ENCODE peak calls at places on chromosomes 5 and 9, in six cellular contexts. O is epithelial cell of esophagus, R is foreskin fibroblast, F is mucosa of descending colon, C is lung, D is thyroid gland. Z is an unnamed sample.

GRCh38 chr9:124890179-124890578 is 28.2 kb downstream of the ARPC5L start:
- DNase-seq in F (no peak), O (no peak), D (no peak), R (no peak), C (no peak), Z (no peak)

GRCh38 chr9:97528529-97529230 is 27.2 kb downstream of the TMOD1 start:
- DNase-seq in R (no peak), C (no peak), F (no peak), O (peak), D (peak), Z (no peak)

GRCh38 chr9:6565312-6565711 is 80.2 kb downstream of the GLDC start:
- DNase-seq in R (peak), C (no peak), D (no peak), F (no peak), O (no peak), Z (no peak)

GRCh38 chr9:2354856-2355255 is 266.7 kb upstream of the VLDLR start:
- DNase-seq in D (no peak), O (no peak), R (no peak), C (no peak), F (no peak), Z (no peak)

GRCh38 chr9:112308576-112308975 is 24.8 kb downstream of the PTBP3 start:
- DNase-seq in D (no peak), F (no peak), C (no peak), R (no peak), O (no peak), Z (no peak)

GRCh38 chr9:123099548-123099947 is 66.1 kb downstream of the GPR21 start:
- DNase-seq in O (no peak), C (no peak), R (no peak), F (no peak), D (no peak), Z (no peak)

GRCh38 chr9:115042781-115043509 is 75.0 kb downstream of the TNC start:
- DNase-seq in C (no peak), R (no peak), D (no peak), O (no peak), F (no peak), Z (peak)

GRCh38 chr9:68704804-68705635 is at the start of gene PIP5K1B:
- DNase-seq in O (peak), D (peak), R (peak), F (peak), C (peak), Z (no peak)

GRCh38 chr9:92986175-92987110 is 39.1 kb downstream of the FGD3 start:
- DNase-seq in R (peak), O (no peak), F (peak), D (peak), C (no peak), Z (no peak)

GRCh38 chr5:139668064-139668880 is 20.1 kb downstream of the CXXC5 start:
- DNase-seq in C (no peak), O (peak), D (peak), R (peak), F (no peak), Z (no peak)

GRCh38 chr9:93577940-93578682 is 1.7 kb downstream of the PHF2 start:
- DNase-seq in R (peak), O (no peak), D (no peak), C (no peak), F (no peak), Z (no peak)

GRCh38 chr9:108043585-108043984 is 554.0 kb upstream of the KLF4 start:
- DNase-seq in C (no peak), D (no peak), R (no peak), F (no peak), O (no peak), Z (no peak)

GRCh38 chr5:44574626-44575025 is 185.4 kb upstream of the FGF10 start:
- DNase-seq in O (peak), F (no peak), D (no peak), R (peak), C (no peak), Z (no peak)

GRCh38 chr5:16964821-16965220 is 28.7 kb upstream of the MYO10 start:
- DNase-seq in R (peak), C (peak), F (no peak), O (no peak), D (peak), Z (no peak)

GRCh38 chr9:98520221-98520920 is 188.4 kb downstream of the GABBR2 start:
- DNase-seq in R (peak), F (no peak), D (no peak), C (peak), O (no peak), Z (no peak)

GRCh38 chr9:133656211-133657119 is 20.3 kb downstream of the DBH start:
- DNase-seq in D (peak), O (no peak), C (no peak), R (no peak), F (no peak), Z (no peak)

GRCh38 chr9:126915846-126916543 is 1.4 kb downstream of the RALGPS1 start:
- DNase-seq in O (peak), F (no peak), C (no peak), R (no peak), D (no peak), Z (no peak)

GRCh38 chr9:3403315-3403714 is 122.5 kb downstream of the RFX3 start:
- DNase-seq in F (no peak), C (no peak), D (no peak), R (no peak), O (peak), Z (no peak)

GRCh38 chr9:27176971-27177370 is 67.9 kb downstream of the TEK start:
- DNase-seq in D (no peak), C (no peak), R (no peak), F (no peak), O (no peak), Z (no peak)

GRCh38 chr9:132546148-132547051 is 36.0 kb upstream of the BARHL1 start:
- DNase-seq in F (peak), C (no peak), R (peak), O (no peak), D (peak), Z (no peak)

GRCh38 chr9:38027714-38028113 is 41.3 kb downstream of the SHB start:
- DNase-seq in D (no peak), F (no peak), C (no peak), R (no peak), O (no peak), Z (no peak)

GRCh38 chr5:170305016-170305645 is 7.6 kb upstream of the LCP2 start:
- DNase-seq in O (no peak), C (no peak), R (no peak), D (peak), F (no peak), Z (no peak)

GRCh38 chr5:55650391-55650790 is 61.7 kb downstream of the SLC38A9 start:
- DNase-seq in D (no peak), R (peak), O (peak), F (no peak), C (no peak), Z (peak)

GRCh38 chr9:108991479-108991878 is 21.8 kb downstream of the CTNNAL1 start:
- DNase-seq in O (no peak), F (no peak), C (no peak), D (no peak), R (no peak), Z (no peak)

GRCh38 chr5:126994485-126994884 is 35.9 kb downstream of the MARCHF3 start:
- DNase-seq in O (no peak), C (no peak), D (no peak), R (no peak), F (no peak), Z (no peak)

GRCh38 chr5:132213666-132214065 is 14.0 kb downstream of the P4HA2 start:
- DNase-seq in O (no peak), F (no peak), C (no peak), R (no peak), D (no peak), Z (no peak)

GRCh38 chr5:145554399-145554798 is 280.7 kb downstream of the PRELID2 start:
- DNase-seq in O (peak), F (no peak), D (peak), R (peak), C (no peak), Z (peak)

GRCh38 chr5:139021346-139021745 is 146.2 kb upstream of the LRRTM2 start:
- DNase-seq in D (no peak), C (no peak), O (no peak), R (no peak), F (no peak), Z (no peak)

GRCh38 chr5:980941-981340 is 27.7 kb upstream of the NKD2 start:
- DNase-seq in F (no peak), D (no peak), O (no peak), C (no peak), R (peak), Z (no peak)

GRCh38 chr9:24912767-24913166 is 367.1 kb upstream of the IZUMO3 start:
- DNase-seq in D (no peak), C (no peak), R (no peak), F (no peak), O (no peak), Z (no peak)

GRCh38 chr5:112718344-112718743 is 19.3 kb upstream of the APC start:
- DNase-seq in O (no peak), F (no peak), C (no peak), D (no peak), R (no peak), Z (no peak)

GRCh38 chr5:103428411-103428871 is 134.1 kb downstream of the NUDT12 start:
- DNase-seq in O (no peak), F (no peak), R (peak), D (peak), C (no peak), Z (no peak)

GRCh38 chr5:72540759-72541438 is 33.7 kb upstream of the ZNF366 start:
- DNase-seq in C (no peak), R (no peak), O (peak), D (no peak), F (no peak), Z (no peak)

GRCh38 chr5:137141779-137142178 is 357.3 kb downstream of the SPOCK1 start:
- DNase-seq in F (no peak), O (peak), C (no peak), D (no peak), R (peak), Z (no peak)

GRCh38 chr9:114588150-114588663 is 638 bp downstream of the ATP6V1G1 start:
- DNase-seq in D (peak), O (no peak), F (peak), C (no peak), R (peak), Z (no peak)

GRCh38 chr5:142399899-142400298 is 75.1 kb upstream of the SPRY4 start:
- DNase-seq in C (no peak), R (peak), D (no peak), F (no peak), O (peak), Z (no peak)
- TF ChIP-seq CTCF in C (no peak), R (no peak), D (no peak), F (no peak), O (no peak), Z (no peak)

GRCh38 chr9:95461448-95462381 is 55.1 kb downstream of the PTCH1 start:
- DNase-seq in R (no peak), C (no peak), O (no peak), D (no peak), F (no peak), Z (no peak)
- H3K4me3 ChIP-seq in R (no peak), C (no peak), O (no peak), D (no peak), F (no peak), Z (no peak)

GRCh38 chr9:110140276-110140675 is 67.7 kb downstream of the C9orf152 start:
- DNase-seq in R (peak), F (no peak), O (peak), C (no peak), D (no peak), Z (no peak)
- TF ChIP-seq CTCF in R (no peak), F (no peak), O (no peak), C (no peak), D (no peak), Z (no peak)

GRCh38 chr5:109694451-109694891 is 4.7 kb downstream of the MAN2A1 start:
- DNase-seq in C (no peak), R (no peak), O (peak), D (no peak), F (no peak), Z (no peak)

GRCh38 chr5:109692852-109693251 is 3.1 kb downstream of the MAN2A1 start:
- DNase-seq in D (no peak), O (no peak), R (no peak), F (no peak), C (no peak), Z (no peak)

GRCh38 chr5:109695005-109695926 is 5.5 kb downstream of the MAN2A1 start:
- DNase-seq in C (no peak), D (no peak), R (no peak), F (no peak), O (no peak), Z (no peak)

GRCh38 chr5:109692011-109692410 is 2.3 kb downstream of the MAN2A1 start:
- DNase-seq in R (peak), C (no peak), O (peak), F (no peak), D (no peak), Z (no peak)

GRCh38 chr5:109693535-109694152 is 3.9 kb downstream of the MAN2A1 start:
- DNase-seq in O (peak), R (peak), C (no peak), F (no peak), D (no peak), Z (no peak)
- H3K4me3 ChIP-seq in O (no peak), R (no peak), C (no peak), F (no peak), D (no peak), Z (no peak)

DNA sequence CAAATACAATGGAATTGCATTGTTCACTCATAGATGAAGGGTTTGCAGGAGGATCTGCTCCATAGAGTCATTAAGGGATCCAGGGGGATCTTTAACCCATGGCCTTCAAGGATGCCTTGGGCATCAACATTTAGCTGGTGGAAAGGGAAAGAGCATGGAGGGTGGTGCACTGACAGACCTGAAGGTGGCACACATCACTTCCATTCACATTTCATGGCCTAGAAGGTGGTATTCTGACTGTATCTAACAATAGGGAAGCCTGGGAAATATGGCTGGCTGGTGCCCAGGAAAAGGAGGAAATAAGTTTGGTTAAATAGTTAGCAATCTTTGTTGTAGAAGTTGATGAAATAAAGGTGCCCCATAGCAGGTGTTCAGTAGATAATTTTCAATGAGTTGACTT is 230.2 kb downstream of the CD180 start:
- DNase-seq in O (no peak), C (no peak), F (peak), R (no peak), D (no peak), Z (no peak)
- TF ChIP-seq CTCF in O (no peak), C (no peak), F (no peak), R (no peak), D (no peak), Z (no peak)

GRCh38 chr9:84276741-84277140 is 63.8 kb downstream of the SLC28A3 start:
- DNase-seq in C (no peak), D (no peak), O (no peak), R (no peak), F (no peak), Z (no peak)

GRCh38 chr9:84271887-84272556 is 68.5 kb downstream of the SLC28A3 start:
- DNase-seq in R (peak), F (no peak), O (no peak), D (no peak), C (no peak), Z (no peak)

GRCh38 chr9:84266087-84266561 is 74.4 kb downstream of the SLC28A3 start:
- DNase-seq in F (peak), O (peak), R (no peak), D (no peak), C (no peak), Z (no peak)

GRCh38 chr9:84271004-84271886 is 69.3 kb downstream of the SLC28A3 start:
- DNase-seq in O (peak), C (no peak), R (peak), F (peak), D (peak), Z (peak)
- H3K4me3 ChIP-seq in O (no peak), C (no peak), R (peak), F (no peak), D (no peak), Z (peak)